ENCODE peak calls at places on chromosomes 5 and 9, in four cellular contexts. P is SK-N-SH, X is kidney epithelial cell, Y is adrenal gland. D is an unnamed sample.

GRCh38 chr9:98075332-98075805 is 18.8 kb downstream of the NANS start:
- DNase-seq in P (no peak), X (no peak), Y (peak; percentile 33), D (no peak)

GRCh38 chr5:128349044-128349629 is 188.9 kb downstream of the FBN2 start:
- DNase-seq in P (no peak), X (peak; percentile 16), Y (no peak), D (no peak)

GRCh38 chr5:133947431-133947841 is 21.0 kb downstream of the C5orf15 start:
- DNase-seq in P (no peak), X (no peak), Y (no peak), D (no peak)

GRCh38 chr5:116234681-116235080 is 149.9 kb downstream of the COMMD10 start:
- DNase-seq in P (no peak), X (no peak), Y (no peak), D (peak; percentile 38)

GRCh38 chr5:99900302-99900811 is 634.8 kb upstream of the FAM174A start:
- DNase-seq in P (no peak), X (peak; percentile 76), Y (peak; percentile 24), D (no peak)

GRCh38 chr5:145812877-145813276 is 22.3 kb downstream of the PRELID2 start:
- DNase-seq in P (no peak), X (no peak), Y (no peak), D (no peak)

GRCh38 chr5:125106881-125107280 is 360.4 kb upstream of the ZNF608 start:
- DNase-seq in P (no peak), X (no peak), Y (no peak), D (no peak)

GRCh38 chr5:176890455-176891330 is 8.5 kb downstream of the HK3 start:
- DNase-seq in P (no peak), X (no peak), Y (no peak), D (no peak)

GRCh38 chr5:159262472-159262858 is 625 bp upstream of the UBLCP1 start:
- DNase-seq in P (peak; percentile 33), X (no peak), Y (peak; percentile 1), D (peak; percentile 48)

GRCh38 chr9:129836342-129837007 is 1.2 kb downstream of the USP20 start:
- DNase-seq in P (no peak), X (no peak), Y (no peak), D (no peak)

GRCh38 chr9:111179577-111179976 is 141.3 kb upstream of the LPAR1 start:
- DNase-seq in P (no peak), X (no peak), Y (peak; percentile 36), D (no peak)

GRCh38 chr9:25537857-25538256 is 140.4 kb downstream of the TUSC1 start:
- DNase-seq in P (no peak), X (no peak), Y (no peak), D (no peak)

GRCh38 chr9:134592018-134592818 is 49.4 kb upstream of the COL5A1 start:
- DNase-seq in P (no peak), X (no peak), Y (no peak), D (peak; percentile 49)

GRCh38 chr9:131258186-131258585 is 18.1 kb downstream of the FAM78A start:
- DNase-seq in P (no peak), X (no peak), Y (no peak), D (no peak)

GRCh38 chr9:113578279-113578865 is 114.8 kb downstream of the RGS3 start:
- DNase-seq in P (no peak), X (no peak), Y (no peak), D (no peak)

GRCh38 chr9:117496307-117496706 is 81.5 kb upstream of the ASTN2 start:
- DNase-seq in P (no peak), X (no peak), Y (no peak), D (no peak)

GRCh38 chr9:111271047-111271446 is 59.0 kb downstream of the OR2K2 start:
- DNase-seq in P (peak; percentile 57), X (no peak), Y (no peak), D (no peak)

GRCh38 chr5:152142845-152143469 is 218.3 kb upstream of the GLRA1 start:
- DNase-seq in P (peak; percentile 66), X (peak; percentile 10), Y (peak; percentile 61), D (peak; percentile 92)

GRCh38 chr5:132489871-132490483 is 596 bp downstream of the IRF1 start:
- DNase-seq in P (peak; percentile 87), X (no peak), Y (peak; percentile 62), D (peak; percentile 75)

GRCh38 chr5:75113354-75113753 is 61.0 kb upstream of the GCNT4 start:
- DNase-seq in P (no peak), X (no peak), Y (no peak), D (no peak)

GRCh38 chr5:159732220-159732619 is 184.1 kb upstream of the ADRA1B start:
- DNase-seq in P (no peak), X (no peak), Y (no peak), D (no peak)

GRCh38 chr9:85038824-85039540 is 369.5 kb downstream of the NTRK2 start:
- DNase-seq in P (no peak), X (no peak), Y (no peak), D (no peak)

GRCh38 chr9:811101-811531 is 30.4 kb upstream of the DMRT1 start:
- DNase-seq in P (no peak), X (peak; percentile 21), Y (peak; percentile 2), D (no peak)

GRCh38 chr5:57598756-57599155 is 116.1 kb upstream of the ACTBL2 start:
- DNase-seq in P (no peak), X (peak; percentile 32), Y (no peak), D (no peak)

GRCh38 chr9:114078021-114078780 is at the start of gene AMBP:
- DNase-seq in P (peak; percentile 12), X (no peak), Y (no peak), D (no peak)

GRCh38 chr5:55855509-55855908 is 4.4 kb downstream of the IL31RA start:
- DNase-seq in P (no peak), X (no peak), Y (no peak), D (no peak)

DNA sequence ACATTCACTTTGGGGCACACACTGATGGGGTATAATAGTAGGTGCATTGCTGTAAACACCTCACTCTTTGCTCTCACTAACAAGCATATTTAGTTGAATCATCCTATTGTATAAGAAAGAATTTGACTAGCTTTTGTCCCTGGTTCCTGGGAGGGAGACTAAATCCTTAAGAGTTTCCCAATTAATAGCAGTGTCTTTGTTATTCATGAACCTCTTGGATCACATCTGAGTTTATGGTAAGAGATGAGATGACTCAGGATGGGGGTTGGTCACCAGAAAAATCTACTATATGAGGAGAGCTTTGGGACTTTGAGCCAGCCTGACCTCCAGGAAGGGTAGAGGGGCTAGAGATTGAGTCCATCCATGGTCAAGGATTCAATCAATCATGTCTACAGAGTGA is 56.8 kb downstream of the PUM3 start:
- DNase-seq in P (no peak), X (no peak), Y (no peak), D (no peak)
- H3K36me3 ChIP-seq in P (peaks cover 52% of the 10 kb centered on the region), X (peaks cover 1% of the 10 kb centered on the region), Y (no peaks in the 10 kb centered on the region), D (peaks cover 95% of the 10 kb centered on the region)

GRCh38 chr5:313806-314376 is 7.6 kb upstream of the AHRR start:
- DNase-seq in P (no peak), X (no peak), Y (no peak), D (no peak)
- H3K36me3 ChIP-seq in P (peaks cover 57% of the 10 kb centered on the region), X (peaks cover 1% of the 10 kb centered on the region), Y (peaks cover 30% of the 10 kb centered on the region), D (peaks cover 24% of the 10 kb centered on the region)

GRCh38 chr9:126304207-126304945 is 22.3 kb upstream of the MVB12B start:
- DNase-seq in P (no peak), X (no peak), Y (no peak), D (peak; percentile 32)
- H3K36me3 ChIP-seq in P (no peaks in the 10 kb centered on the region), X (no peaks in the 10 kb centered on the region), Y (no peaks in the 10 kb centered on the region), D (no peaks in the 10 kb centered on the region)

GRCh38 chr5:108617467-108618435 is 129.9 kb upstream of the FER start:
- DNase-seq in P (no peak), X (no peak), Y (no peak), D (peak; percentile 79)
- H3K36me3 ChIP-seq in P (no peaks in the 10 kb centered on the region), X (no peaks in the 10 kb centered on the region), Y (no peaks in the 10 kb centered on the region), D (no peaks in the 10 kb centered on the region)

GRCh38 chr5:178211095-178212048 is 7.0 kb downstream of the HNRNPAB start:
- DNase-seq in P (no peak), X (no peak), Y (no peak), D (peak; percentile 51)
- H3K36me3 ChIP-seq in P (peaks cover 96% of the 10 kb centered on the region), X (peaks cover 21% of the 10 kb centered on the region), Y (peaks cover 98% of the 10 kb centered on the region), D (peaks cover 99% of the 10 kb centered on the region)

DNA sequence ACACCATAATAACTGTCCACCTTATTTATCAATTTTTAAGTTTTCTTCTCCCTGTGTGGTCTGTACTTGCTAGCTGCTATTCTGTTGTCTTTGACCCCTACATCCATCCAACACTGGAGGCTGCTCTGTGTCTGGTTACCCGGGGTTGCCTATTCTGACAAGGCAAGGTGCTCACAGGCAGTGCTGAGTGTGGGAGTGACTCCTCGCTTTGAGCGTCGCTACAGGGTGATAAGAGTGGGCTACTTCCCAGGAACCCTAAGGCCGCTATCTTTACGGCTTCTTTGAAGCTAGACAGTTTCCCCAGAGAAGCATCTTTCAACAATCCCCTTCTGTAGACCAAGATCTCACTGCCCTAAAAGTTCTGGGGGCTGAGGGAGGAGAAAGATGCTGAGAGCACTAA is 35.3 kb downstream of the NSUN2 start:
- DNase-seq in P (no peak), X (no peak), Y (no peak), D (peak; percentile 40)
- H3K36me3 ChIP-seq in P (peaks cover 68% of the 10 kb centered on the region), X (peaks cover 3% of the 10 kb centered on the region), Y (peaks cover 41% of the 10 kb centered on the region), D (peaks cover 58% of the 10 kb centered on the region)